ENCODE peak calls at places on chromosomes 2 and 18, in five cellular contexts. M, I, Q, D and J are unnamed samples.

GRCh38 chr18:35415511-35416427 is 38.6 kb upstream of the ZNF396 start:
- DNase-seq in M (no peak), I (no peak), Q (peak), D (peak), J (no peak)

GRCh38 chr2:141810148-141810547 is 320.7 kb downstream of the LRP1B start:
- DNase-seq in M (no peak), I (no peak), Q (no peak), D (no peak), J (no peak)

GRCh38 chr18:74596959-74597661 is 560 bp upstream of the ZNF407 start:
- DNase-seq in M (peak), I (no peak), Q (peak), D (peak), J (peak)

GRCh38 chr2:163601377-163601776 is 134.4 kb downstream of the FIGN start:
- DNase-seq in M (peak), I (no peak), Q (peak), D (no peak), J (no peak)

GRCh38 chr18:43620936-43621335 is 343.6 kb upstream of the SYT4 start:
- DNase-seq in M (peak), I (peak), Q (peak), D (peak), J (peak)

GRCh38 chr2:201523506-201523905 is 72.0 kb downstream of the STRADB start:
- DNase-seq in M (no peak), I (no peak), Q (peak), D (no peak), J (no peak)

GRCh38 chr2:103784271-103784670 is 1022.4 kb downstream of the TMEM182 start:
- DNase-seq in M (no peak), I (no peak), Q (no peak), D (no peak), J (no peak)

GRCh38 chr18:25230658-25231326 is 121.2 kb downstream of the ZNF521 start:
- DNase-seq in M (peak), I (peak), Q (peak), D (peak), J (no peak)

GRCh38 chr18:11052800-11053199 is 96.6 kb downstream of the PIEZO2 start:
- DNase-seq in M (peak), I (no peak), Q (peak), D (peak), J (peak)

GRCh38 chr2:219178377-219179175 is 501 bp downstream of the RETREG2 start:
- DNase-seq in M (peak), I (peak), Q (peak), D (peak), J (peak)

GRCh38 chr2:234911271-234911670 is 40.5 kb upstream of the SH3BP4 start:
- DNase-seq in M (peak), I (peak), Q (peak), D (no peak), J (no peak)

GRCh38 chr2:70322518-70322917 is 20.7 kb upstream of the FAM136A start:
- DNase-seq in M (no peak), I (no peak), Q (no peak), D (no peak), J (no peak)

GRCh38 chr2:85501244-85501643 is 37.7 kb upstream of the MAT2A start:
- DNase-seq in M (no peak), I (peak), Q (peak), D (peak), J (no peak)

GRCh38 chr2:109290887-109291675 is 162.1 kb downstream of the SH3RF3 start:
- DNase-seq in M (peak), I (no peak), Q (peak), D (no peak), J (no peak)

GRCh38 chr2:230601510-230601909 is 111.1 kb upstream of the CAB39 start:
- DNase-seq in M (no peak), I (no peak), Q (no peak), D (peak), J (peak)

DNA sequence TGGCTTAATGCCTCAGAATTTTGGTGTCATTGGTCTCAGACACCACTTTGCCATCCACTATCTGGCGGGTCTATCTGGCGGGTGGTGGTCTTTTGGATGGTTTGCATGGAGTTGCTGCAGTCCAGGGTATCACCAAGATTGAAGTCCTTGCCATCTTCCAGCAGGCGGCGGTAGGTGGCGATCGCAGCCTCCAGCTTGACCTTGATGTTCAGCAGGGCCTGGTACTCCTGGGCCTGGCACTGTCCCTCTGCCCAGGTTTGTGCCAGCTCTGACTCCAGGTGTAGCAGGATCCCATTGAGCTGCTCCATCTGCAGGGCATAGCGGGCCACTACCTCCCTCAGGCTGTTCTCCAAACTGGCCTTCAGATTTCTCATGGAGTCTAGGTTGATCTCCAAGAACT is 188.2 kb downstream of the MEMO1 start:
- DNase-seq in M (no peak), I (no peak), Q (no peak), D (no peak), J (no peak)
- TF ChIP-seq CTCF in M (no peak), I (no peak), Q (no peak), D (no peak), J (no peak)

GRCh38 chr2:19863303-19864041 is 38.3 kb downstream of the TTC32 start:
- DNase-seq in M (peak), I (peak), Q (peak), D (peak), J (peak)
- TF ChIP-seq CTCF in M (peak), I (peak), Q (peak), D (peak), J (peak)

GRCh38 chr2:207967121-207967520 is 58.2 kb downstream of the PLEKHM3 start:
- DNase-seq in M (no peak), I (no peak), Q (no peak), D (no peak), J (no peak)

GRCh38 chr2:207974214-207974600 is 51.1 kb downstream of the PLEKHM3 start:
- DNase-seq in M (peak), I (no peak), Q (peak), D (no peak), J (no peak)

GRCh38 chr2:207970825-207971142 is 54.5 kb downstream of the PLEKHM3 start:
- DNase-seq in M (no peak), I (no peak), Q (no peak), D (no peak), J (no peak)

GRCh38 chr2:207969249-207969648 is 56.1 kb downstream of the PLEKHM3 start:
- DNase-seq in M (no peak), I (no peak), Q (no peak), D (no peak), J (no peak)

GRCh38 chr2:207970138-207970824 is 55.0 kb downstream of the PLEKHM3 start:
- DNase-seq in M (no peak), I (no peak), Q (no peak), D (no peak), J (no peak)
- TF ChIP-seq CTCF in M (no peak), I (no peak), Q (no peak), D (no peak), J (no peak)

GRCh38 chr18:58586269-58586668 is 42.6 kb downstream of the ALPK2 start:
- DNase-seq in M (no peak), I (no peak), Q (no peak), D (no peak), J (no peak)
- TF ChIP-seq CTCF in M (no peak), I (no peak), Q (no peak), D (no peak), J (no peak)

DNA sequence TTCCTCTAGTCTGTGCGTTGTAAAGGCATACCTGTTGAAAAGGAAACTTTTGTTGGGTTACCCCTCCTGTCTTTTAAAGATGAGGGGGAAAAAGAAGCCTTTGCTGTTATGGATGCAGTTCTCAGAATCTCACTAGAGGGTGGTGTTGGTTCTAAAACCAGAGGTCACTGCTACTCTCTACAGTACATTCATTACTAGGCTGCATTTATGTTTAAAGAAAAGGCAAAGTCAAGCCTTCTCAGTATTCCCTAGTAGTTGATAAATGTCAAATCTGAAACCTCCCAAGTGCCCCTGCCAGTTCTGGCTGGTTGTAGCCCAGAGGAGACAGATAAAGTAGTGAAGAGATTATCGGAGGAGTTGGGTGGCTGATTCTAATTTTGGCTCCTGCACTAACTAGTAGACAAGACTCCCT is 1.4 kb upstream of the PLCL1 start:
- DNase-seq in M (peak), I (peak), Q (peak), D (peak), J (peak)
- TF ChIP-seq CTCF in M (peak), I (peak), Q (peak), D (peak), J (peak)

GRCh38 chr2:43142921-43143438 is 83.4 kb downstream of the ZFP36L2 start:
- DNase-seq in M (no peak), I (no peak), Q (peak), D (peak), J (no peak)

GRCh38 chr2:43149482-43150107 is 76.8 kb downstream of the ZFP36L2 start:
- DNase-seq in M (no peak), I (no peak), Q (no peak), D (peak), J (no peak)

GRCh38 chr2:43143756-43144155 is 82.7 kb downstream of the ZFP36L2 start:
- DNase-seq in M (no peak), I (no peak), Q (no peak), D (no peak), J (no peak)

GRCh38 chr2:43144265-43144664 is 82.1 kb downstream of the ZFP36L2 start:
- DNase-seq in M (no peak), I (no peak), Q (peak), D (no peak), J (no peak)

DNA sequence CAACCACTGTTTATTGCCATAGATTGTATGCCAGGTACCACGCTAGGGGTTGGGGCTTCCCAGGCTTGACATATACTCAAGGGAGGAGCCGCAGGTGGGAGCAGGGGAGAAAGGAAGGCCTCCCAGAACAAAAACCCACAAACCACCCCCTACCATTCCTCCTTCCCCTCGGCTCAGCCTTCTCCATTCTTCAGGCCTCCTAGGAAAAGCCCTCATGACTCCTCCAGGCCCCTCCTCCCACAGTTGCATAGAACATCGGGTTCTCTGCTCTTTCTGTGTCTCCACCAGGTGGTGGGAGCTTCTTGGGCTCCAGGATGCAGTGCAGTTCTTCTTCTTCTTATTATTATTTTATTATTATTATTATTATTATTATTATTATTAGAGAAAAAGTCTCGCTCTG is 80.3 kb downstream of the ZFP36L2 start:
- DNase-seq in M (no peak), I (no peak), Q (peak), D (no peak), J (no peak)
- TF ChIP-seq CTCF in M (no peak), I (no peak), Q (peak), D (no peak), J (no peak)

GRCh38 chr18:76461148-76461547 is 33.9 kb downstream of the ZNF516 start:
- DNase-seq in M (no peak), I (no peak), Q (no peak), D (no peak), J (no peak)

GRCh38 chr18:76461692-76462325 is 33.2 kb downstream of the ZNF516 start:
- DNase-seq in M (no peak), I (no peak), Q (no peak), D (no peak), J (no peak)

GRCh38 chr18:76463872-76464271 is 31.2 kb downstream of the ZNF516 start:
- DNase-seq in M (no peak), I (no peak), Q (no peak), D (no peak), J (no peak)

GRCh38 chr18:76463358-76463757 is 31.7 kb downstream of the ZNF516 start:
- DNase-seq in M (no peak), I (no peak), Q (no peak), D (no peak), J (no peak)

DNA sequence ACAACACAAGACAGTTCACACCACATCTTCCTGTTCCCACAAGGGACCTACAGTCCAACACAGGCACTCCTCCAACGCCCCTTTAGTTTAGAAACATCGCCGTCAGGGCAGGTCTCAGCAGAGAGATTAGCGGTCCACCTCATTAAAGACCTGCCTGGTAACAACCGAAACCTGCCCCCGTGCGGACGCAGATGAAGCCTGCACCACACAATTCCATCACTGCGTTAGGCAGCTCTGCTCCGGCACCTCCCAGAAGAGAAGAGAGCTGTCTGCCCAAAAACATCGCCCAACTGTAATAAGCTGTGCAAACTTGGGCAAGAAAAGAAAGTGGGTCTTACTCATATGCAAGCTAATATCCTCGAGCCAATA is 32.7 kb downstream of the ZNF516 start:
- DNase-seq in M (no peak), I (no peak), Q (no peak), D (no peak), J (no peak)
- TF ChIP-seq CTCF in M (no peak), I (no peak), Q (no peak), D (no peak), J (no peak)

GRCh38 chr2:17894005-17894404 is 15.5 kb downstream of the KCNS3 start:
- DNase-seq in M (no peak), I (no peak), Q (no peak), D (no peak), J (no peak)

GRCh38 chr2:17892726-17893534 is 14.5 kb downstream of the KCNS3 start:
- DNase-seq in M (peak), I (peak), Q (no peak), D (no peak), J (no peak)

GRCh38 chr2:17899871-17900270 is 21.4 kb downstream of the KCNS3 start:
- DNase-seq in M (peak), I (no peak), Q (no peak), D (no peak), J (no peak)

GRCh38 chr2:17894551-17894950 is 16.1 kb downstream of the KCNS3 start:
- DNase-seq in M (no peak), I (no peak), Q (no peak), D (no peak), J (no peak)
- TF ChIP-seq CTCF in M (no peak), I (no peak), Q (no peak), D (no peak), J (no peak)